ENCODE peak calls at places on chromosome 1, in four cellular contexts. U is NCI-H524 treated with DMSO at 0.1 percent for 48 hours; A is stimulated activated CD4-positive, alpha-beta T cell treated with anti-CD3 and anti-CD28 coated beads, Interleukin-4, amount 100 ng/mL, for 48 hours; Q is aorta. M is an unnamed sample.

GRCh38 chr1:187842406-187843165 is 1013.8 kb downstream of the PLA2G4A start:
- DNase-seq in U (no peak), A (no peak), Q (peak; percentile 31), M (peak; percentile 73)

GRCh38 chr1:21614419-21615115 is 54.6 kb downstream of the RAP1GAP start:
- DNase-seq in U (no peak), A (no peak), Q (no peak), M (no peak)

GRCh38 chr1:51517361-51518032 is 1.6 kb downstream of the EPS15 start:
- DNase-seq in U (no peak), A (no peak), Q (no peak), M (no peak)

GRCh38 chr1:106925750-106926149 is 130.7 kb upstream of the PRMT6 start:
- DNase-seq in U (no peak), A (no peak), Q (no peak), M (no peak)

GRCh38 chr1:184820956-184821355 is 66.3 kb upstream of the EDEM3 start:
- DNase-seq in U (no peak), A (no peak), Q (no peak), M (no peak)

GRCh38 chr1:162236201-162236600 is 140.5 kb downstream of the SPATA46 start:
- DNase-seq in U (no peak), A (no peak), Q (no peak), M (no peak)

GRCh38 chr1:153441238-153441755 is 19.2 kb downstream of the S100A7 start:
- DNase-seq in U (no peak), A (no peak), Q (no peak), M (no peak)

GRCh38 chr1:7827134-7827955 is 25.5 kb downstream of the UTS2 start:
- DNase-seq in U (no peak), A (peak; percentile 0), Q (no peak), M (no peak)

GRCh38 chr1:235917267-235917811 is 50.6 kb upstream of the LYST start:
- DNase-seq in U (no peak), A (peak; percentile 37), Q (peak; percentile 77), M (peak; percentile 91)

GRCh38 chr1:198903203-198903602 is 264.4 kb downstream of the PTPRC start:
- DNase-seq in U (no peak), A (no peak), Q (no peak), M (no peak)

GRCh38 chr1:180945151-180945550 is 32.5 kb downstream of the KIAA1614 start:
- DNase-seq in U (no peak), A (no peak), Q (no peak), M (no peak)

GRCh38 chr1:204733869-204734596 is 48.5 kb upstream of the LRRN2 start:
- DNase-seq in U (peak; percentile 80), A (no peak), Q (no peak), M (no peak)

GRCh38 chr1:244341455-244342450 is 110.0 kb downstream of the ADSS2 start:
- DNase-seq in U (no peak), A (no peak), Q (no peak), M (peak; percentile 80)

GRCh38 chr1:8740034-8740449 is 77.4 kb downstream of the RERE start:
- DNase-seq in U (no peak), A (no peak), Q (no peak), M (no peak)

GRCh38 chr1:108719654-108720435 is 7.1 kb downstream of the FNDC7 start:
- DNase-seq in U (no peak), A (no peak), Q (no peak), M (no peak)

GRCh38 chr1:9280015-9280860 is 12.5 kb upstream of the SPSB1 start:
- DNase-seq in U (no peak), A (peak; percentile 63), Q (peak; percentile 92), M (peak; percentile 94)

GRCh38 chr1:187342495-187342894 is 513.7 kb downstream of the PLA2G4A start:
- DNase-seq in U (no peak), A (no peak), Q (no peak), M (no peak)

GRCh38 chr1:56688522-56689026 is 43.5 kb downstream of the PRKAA2 start:
- DNase-seq in U (no peak), A (no peak), Q (no peak), M (no peak)

GRCh38 chr1:119956306-119956705 is 60.0 kb upstream of the ADAM30 start:
- DNase-seq in U (no peak), A (no peak), Q (no peak), M (no peak)

GRCh38 chr1:242017580-242018233 is 18.8 kb upstream of the MAP1LC3C start:
- DNase-seq in U (no peak), A (peak; percentile 25), Q (peak; percentile 57), M (no peak)

GRCh38 chr1:9996624-9997582 is at the start of gene RBP7:
- DNase-seq in U (no peak), A (no peak), Q (peak; percentile 80), M (no peak)

GRCh38 chr1:179941439-179941838 is 13.2 kb upstream of the CEP350 start:
- DNase-seq in U (no peak), A (no peak), Q (no peak), M (no peak)

GRCh38 chr1:21674957-21675356 is 5.8 kb upstream of the RAP1GAP start:
- DNase-seq in U (no peak), A (no peak), Q (no peak), M (no peak)

GRCh38 chr1:16151985-16152384 is 3.9 kb downstream of the EPHA2 start:
- DNase-seq in U (no peak), A (no peak), Q (no peak), M (no peak)

GRCh38 chr1:227356582-227357228 is 38.4 kb upstream of the CDC42BPA start:
- DNase-seq in U (no peak), A (no peak), Q (no peak), M (no peak)

GRCh38 chr1:8152731-8153702 is 126.9 kb upstream of the ERRFI1 start:
- DNase-seq in U (no peak), A (peak; percentile 12), Q (no peak), M (no peak)

GRCh38 chr1:68197891-68198290 is 34.4 kb downstream of the WLS start:
- DNase-seq in U (no peak), A (no peak), Q (no peak), M (no peak)

GRCh38 chr1:33338495-33339211 is 17.8 kb upstream of the A3GALT2 start:
- DNase-seq in U (peak; percentile 51), A (no peak), Q (no peak), M (no peak)

GRCh38 chr1:17112076-17112475 is 7.2 kb downstream of the PADI2 start:
- DNase-seq in U (no peak), A (no peak), Q (no peak), M (no peak)

GRCh38 chr1:4964634-4965345 is 310.4 kb downstream of the AJAP1 start:
- DNase-seq in U (no peak), A (no peak), Q (no peak), M (no peak)

GRCh38 chr1:155925506-155925905 is 8.7 kb downstream of the KHDC4 start:
- DNase-seq in U (no peak), A (no peak), Q (no peak), M (no peak)

GRCh38 chr1:19628879-19629278 is 15.2 kb upstream of the NBL1 start:
- DNase-seq in U (no peak), A (no peak), Q (no peak), M (no peak)

GRCh38 chr1:205229399-205229861 is 1.7 kb downstream of the TMCC2 start:
- DNase-seq in U (peak; percentile 64), A (no peak), Q (no peak), M (no peak)

GRCh38 chr1:2921970-2922686 is 99.1 kb upstream of the ACTRT2 start:
- DNase-seq in U (no peak), A (peak; percentile 37), Q (no peak), M (no peak)

GRCh38 chr1:7008975-7009740 is 223.9 kb downstream of the CAMTA1 start:
- DNase-seq in U (no peak), A (no peak), Q (no peak), M (no peak)

GRCh38 chr1:26401891-26402290 is 8.7 kb upstream of the LIN28A start:
- DNase-seq in U (no peak), A (no peak), Q (no peak), M (no peak)

M was measured in RWPE2.